ENCODE peak calls at places on chromosome 2, in four cellular contexts. K is glutamatergic neuron, P is pancreas, D is heart right ventricle. Q is an unnamed sample.

GRCh38 chr2:180604077-180604476 is 376.3 kb upstream of the UBE2E3 start:
- DNase-seq in K (no peak), P (no peak), D (no peak), Q (no peak)

GRCh38 chr2:105371156-105371555 is 27.7 kb downstream of the FHL2 start:
- DNase-seq in K (no peak), P (no peak), D (no peak), Q (no peak)

GRCh38 chr2:29920631-29921559 is 491 bp downstream of the ALK start:
- DNase-seq in K (peak; percentile 61), P (peak; percentile 63), D (no peak), Q (no peak)

GRCh38 chr2:121187922-121188411 is 97.0 kb downstream of the TFCP2L1 start:
- DNase-seq in K (no peak), P (no peak), D (no peak), Q (no peak)

GRCh38 chr2:70515938-70516337 is 37.7 kb downstream of the TGFA start:
- DNase-seq in K (no peak), P (no peak), D (no peak), Q (no peak)

GRCh38 chr2:97067279-97068004 is 27.2 kb downstream of the FAHD2B start:
- DNase-seq in K (no peak), P (no peak), D (no peak), Q (no peak)

GRCh38 chr2:239756392-239757153 is 268.6 kb downstream of the NDUFA10 start:
- DNase-seq in K (no peak), P (no peak), D (no peak), Q (no peak)

GRCh38 chr2:217793566-217794132 is 209.1 kb downstream of the TNS1 start:
- DNase-seq in K (no peak), P (no peak), D (no peak), Q (no peak)

GRCh38 chr2:7567646-7568045 is 650.4 kb downstream of the RNF144A start:
- DNase-seq in K (no peak), P (no peak), D (no peak), Q (no peak)

GRCh38 chr2:163171786-163172549 is 333.4 kb upstream of the KCNH7 start:
- DNase-seq in K (no peak), P (no peak), D (no peak), Q (no peak)

GRCh38 chr2:27727257-27727656 is 44.3 kb upstream of the MRPL33 start:
- DNase-seq in K (no peak), P (no peak), D (no peak), Q (no peak)

GRCh38 chr2:212961255-212961654 is 190.2 kb downstream of the IKZF2 start:
- DNase-seq in K (no peak), P (no peak), D (no peak), Q (no peak)

GRCh38 chr2:105387225-105387624 is 11.6 kb downstream of the FHL2 start:
- DNase-seq in K (no peak), P (no peak), D (no peak), Q (no peak)

GRCh38 chr2:69225933-69226332 is 161.1 kb downstream of the GFPT1 start:
- DNase-seq in K (no peak), P (no peak), D (no peak), Q (no peak)

DNA sequence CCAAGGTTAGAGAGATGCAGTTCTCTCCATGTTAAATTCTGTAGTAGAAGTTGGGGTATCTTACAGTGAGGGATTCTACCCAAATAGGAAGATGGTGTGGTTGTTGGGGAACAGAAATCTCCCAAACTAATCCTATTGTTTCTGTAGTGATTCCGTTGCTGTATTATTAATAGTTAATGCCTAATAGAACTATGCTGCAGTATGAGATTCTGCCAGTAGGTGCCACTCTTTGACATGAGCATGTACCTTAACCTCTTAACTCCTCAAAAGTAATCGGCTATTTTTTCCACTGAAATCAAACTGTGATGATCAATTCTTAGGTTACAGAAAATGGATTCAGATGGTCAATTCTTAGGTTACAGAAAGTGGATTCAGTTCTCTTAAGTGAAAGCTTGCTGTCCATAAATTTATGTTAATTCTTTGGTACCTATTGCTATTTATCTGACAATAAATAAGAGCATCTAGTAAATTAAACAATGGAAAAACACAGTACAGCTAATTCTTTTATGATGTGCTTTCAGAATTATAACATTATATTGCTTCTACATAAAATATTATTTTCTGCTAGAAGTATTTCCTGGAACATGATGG is 97.9 kb upstream of the DLX2 start:
- DNase-seq in K (no peak), P (no peak), D (no peak), Q (no peak)
- TF ChIP-seq CTCF in K (peak; percentile 39), P (peak; percentile 4), D (peak; percentile 16), Q (no peak)

GRCh38 chr2:65742977-65743376 is 310.6 kb upstream of the SPRED2 start:
- DNase-seq in K (no peak), P (no peak), D (no peak), Q (no peak)
- TF ChIP-seq CTCF in K (no peak), P (no peak), D (no peak), Q (no peak)

DNA sequence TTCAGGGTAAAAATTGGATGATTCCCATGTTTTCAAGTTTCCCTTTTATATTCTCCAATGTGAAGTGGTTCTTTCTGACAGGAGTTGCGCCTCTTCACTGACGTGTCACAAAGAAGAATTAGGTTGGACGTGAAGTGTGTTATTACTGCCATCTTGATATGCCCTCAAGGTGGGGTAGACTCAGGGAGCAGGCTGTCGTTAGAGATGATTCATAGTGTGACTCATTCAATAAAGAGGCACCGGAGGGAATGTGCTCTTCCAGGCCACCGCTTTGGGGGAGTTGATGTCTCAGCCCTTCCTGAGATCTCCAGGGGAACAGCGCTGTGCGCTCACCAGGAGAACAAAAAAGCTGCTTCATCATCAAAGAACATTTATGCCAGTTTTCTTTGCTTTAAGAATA is 3.6 kb upstream of the DGKD start:
- DNase-seq in K (no peak), P (no peak), D (no peak), Q (peak; percentile 16)
- TF ChIP-seq CTCF in K (no peak), P (no peak), D (no peak), Q (no peak)

DNA sequence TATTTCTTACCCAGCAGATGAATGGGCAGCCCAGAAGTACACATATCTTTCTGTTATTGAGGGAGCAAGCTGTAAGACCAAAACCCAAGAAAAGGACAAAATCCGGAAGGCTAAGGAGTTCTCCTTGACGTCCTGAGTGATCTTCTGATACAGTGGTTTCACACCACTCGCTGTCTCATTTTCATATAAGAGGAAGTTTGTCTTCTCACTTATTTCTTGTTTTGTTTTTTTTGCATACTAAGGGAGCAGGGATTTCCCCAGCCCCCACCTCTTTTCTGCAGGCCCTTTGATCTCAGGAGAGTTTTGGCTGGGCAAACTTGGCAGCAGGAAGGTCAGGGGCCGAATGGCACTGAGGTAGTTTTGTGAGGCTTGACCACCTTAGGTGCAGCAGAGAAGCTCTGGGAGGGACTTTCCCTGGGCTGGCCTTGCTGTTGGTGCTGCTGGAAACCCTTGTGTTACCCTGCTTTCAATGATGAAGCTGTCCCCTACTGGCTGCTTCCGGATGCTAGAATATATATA is 13.3 kb downstream of the CHRNA1 start:
- DNase-seq in K (no peak), P (no peak), D (no peak), Q (peak; percentile 28)
- TF ChIP-seq CTCF in K (no peak), P (no peak), D (no peak), Q (no peak)